ENCODE peak calls at places on chromosomes 6 and 20, in seven cellular contexts. One of them, this sample, is unnamed.

GRCh38 chr6:7991992-7992815 is 72.0 kb downstream of the BLOC1S5 start:
- DNase-seq in upper lobe of right lung: no peak
- DNase-seq in RWPE1: peak; percentile 53
- DNase-seq in stomach: no peak
- DNase-seq in dorsolateral prefrontal cortex: no peak
- DNase-seq in cardiac muscle cell: peak; percentile 94
- DNase-seq in CD8-positive, alpha-beta memory T cell: no peak
- DNase-seq in this sample: no peak

GRCh38 chr20:53149184-53149651 is 177.1 kb downstream of the TSHZ2 start:
- DNase-seq in dorsolateral prefrontal cortex: no peak
- DNase-seq in cardiac muscle cell: peak; percentile 14
- DNase-seq in upper lobe of right lung: no peak
- DNase-seq in CD8-positive, alpha-beta memory T cell: no peak
- DNase-seq in RWPE1: no peak
- DNase-seq in stomach: no peak
- DNase-seq in this sample: no peak

GRCh38 chr6:143592335-143592734 is 80.8 kb upstream of the FUCA2 start:
- DNase-seq in stomach: no peak
- DNase-seq in upper lobe of right lung: no peak
- DNase-seq in CD8-positive, alpha-beta memory T cell: no peak
- DNase-seq in RWPE1: peak; percentile 14
- DNase-seq in cardiac muscle cell: no peak
- DNase-seq in dorsolateral prefrontal cortex: no peak
- DNase-seq in this sample: no peak

GRCh38 chr20:49318430-49319203 is 40.8 kb upstream of the ZNFX1 start:
- DNase-seq in RWPE1: no peak
- DNase-seq in CD8-positive, alpha-beta memory T cell: peak; percentile 60
- DNase-seq in stomach: no peak
- DNase-seq in dorsolateral prefrontal cortex: no peak
- DNase-seq in upper lobe of right lung: no peak
- DNase-seq in cardiac muscle cell: no peak
- DNase-seq in this sample: no peak

GRCh38 chr20:10090588-10091166 is 55.9 kb downstream of the ANKEF1 start:
- DNase-seq in dorsolateral prefrontal cortex: peak; percentile 62
- DNase-seq in RWPE1: peak; percentile 64
- DNase-seq in cardiac muscle cell: peak; percentile 75
- DNase-seq in CD8-positive, alpha-beta memory T cell: no peak
- DNase-seq in stomach: peak; percentile 64
- DNase-seq in upper lobe of right lung: peak; percentile 65
- DNase-seq in this sample: no peak

GRCh38 chr6:46781478-46782378 is 11.5 kb upstream of the MEP1A start:
- DNase-seq in RWPE1: peak; percentile 39
- DNase-seq in stomach: peak; percentile 45
- DNase-seq in dorsolateral prefrontal cortex: peak; percentile 48
- DNase-seq in cardiac muscle cell: peak; percentile 76
- DNase-seq in CD8-positive, alpha-beta memory T cell: no peak
- DNase-seq in upper lobe of right lung: no peak
- DNase-seq in this sample: no peak

GRCh38 chr6:135537782-135538301 is 40.3 kb upstream of the AHI1 start:
- DNase-seq in stomach: no peak
- DNase-seq in CD8-positive, alpha-beta memory T cell: peak; percentile 63
- DNase-seq in upper lobe of right lung: no peak
- DNase-seq in dorsolateral prefrontal cortex: no peak
- DNase-seq in cardiac muscle cell: peak; percentile 75
- DNase-seq in RWPE1: peak; percentile 60
- DNase-seq in this sample: peak; percentile 57

GRCh38 chr20:37880726-37881591 is 22.0 kb upstream of the VSTM2L start:
- DNase-seq in stomach: peak; percentile 53
- DNase-seq in cardiac muscle cell: peak; percentile 44
- DNase-seq in CD8-positive, alpha-beta memory T cell: no peak
- DNase-seq in upper lobe of right lung: no peak
- DNase-seq in dorsolateral prefrontal cortex: no peak
- DNase-seq in RWPE1: no peak
- DNase-seq in this sample: no peak

GRCh38 chr20:25212242-25212641 is 16.7 kb downstream of the ENTPD6 start:
- DNase-seq in cardiac muscle cell: no peak
- DNase-seq in upper lobe of right lung: no peak
- DNase-seq in CD8-positive, alpha-beta memory T cell: peak; percentile 3
- DNase-seq in dorsolateral prefrontal cortex: no peak
- DNase-seq in RWPE1: no peak
- DNase-seq in stomach: peak; percentile 17
- DNase-seq in this sample: no peak

GRCh38 chr6:46772754-46773153 is 20.4 kb upstream of the MEP1A start:
- DNase-seq in dorsolateral prefrontal cortex: no peak
- DNase-seq in upper lobe of right lung: no peak
- DNase-seq in cardiac muscle cell: peak; percentile 12
- DNase-seq in stomach: no peak
- DNase-seq in CD8-positive, alpha-beta memory T cell: no peak
- DNase-seq in RWPE1: no peak
- DNase-seq in this sample: no peak

GRCh38 chr6:41970436-41970846 is 28.8 kb upstream of the CCND3 start:
- DNase-seq in cardiac muscle cell: peak; percentile 67
- DNase-seq in upper lobe of right lung: peak; percentile 73
- DNase-seq in dorsolateral prefrontal cortex: no peak
- DNase-seq in CD8-positive, alpha-beta memory T cell: no peak
- DNase-seq in RWPE1: peak; percentile 31
- DNase-seq in stomach: no peak
- DNase-seq in this sample: no peak

GRCh38 chr20:63527184-63527583 is 6.6 kb downstream of the PPDPF start:
- DNase-seq in RWPE1: no peak
- DNase-seq in stomach: no peak
- DNase-seq in CD8-positive, alpha-beta memory T cell: peak; percentile 42
- DNase-seq in upper lobe of right lung: no peak
- DNase-seq in cardiac muscle cell: no peak
- DNase-seq in dorsolateral prefrontal cortex: no peak
- DNase-seq in this sample: no peak

GRCh38 chr6:158086054-158086705 is 81.9 kb downstream of the SERAC1 start:
- DNase-seq in CD8-positive, alpha-beta memory T cell: no peak
- DNase-seq in cardiac muscle cell: peak; percentile 40
- DNase-seq in RWPE1: no peak
- DNase-seq in stomach: no peak
- DNase-seq in dorsolateral prefrontal cortex: no peak
- DNase-seq in upper lobe of right lung: no peak
- DNase-seq in this sample: no peak

GRCh38 chr6:42450314-42451145 is 1.2 kb downstream of the TRERF1 start:
- DNase-seq in stomach: no peak
- DNase-seq in CD8-positive, alpha-beta memory T cell: peak; percentile 51
- DNase-seq in RWPE1: peak; percentile 30
- DNase-seq in upper lobe of right lung: no peak
- DNase-seq in cardiac muscle cell: peak; percentile 41
- DNase-seq in dorsolateral prefrontal cortex: peak; percentile 40
- DNase-seq in this sample: no peak

GRCh38 chr6:144467153-144467762 is 182.1 kb downstream of the UTRN start:
- DNase-seq in CD8-positive, alpha-beta memory T cell: no peak
- DNase-seq in dorsolateral prefrontal cortex: no peak
- DNase-seq in stomach: no peak
- DNase-seq in cardiac muscle cell: no peak
- DNase-seq in RWPE1: peak; percentile 8
- DNase-seq in upper lobe of right lung: no peak
- DNase-seq in this sample: no peak

GRCh38 chr6:20875369-20875963 is 341.2 kb downstream of the CDKAL1 start:
- DNase-seq in stomach: no peak
- DNase-seq in cardiac muscle cell: peak; percentile 74
- DNase-seq in RWPE1: peak; percentile 24
- DNase-seq in CD8-positive, alpha-beta memory T cell: no peak
- DNase-seq in upper lobe of right lung: no peak
- DNase-seq in dorsolateral prefrontal cortex: no peak
- DNase-seq in this sample: no peak

GRCh38 chr6:17381429-17382147 is 11.8 kb upstream of the CAP2 start:
- DNase-seq in cardiac muscle cell: peak; percentile 85
- DNase-seq in dorsolateral prefrontal cortex: peak; percentile 4
- DNase-seq in upper lobe of right lung: no peak
- DNase-seq in RWPE1: no peak
- DNase-seq in CD8-positive, alpha-beta memory T cell: no peak
- DNase-seq in stomach: no peak
- DNase-seq in this sample: no peak

GRCh38 chr20:53839423-53840176 is 230.8 kb downstream of the BCAS1 start:
- DNase-seq in CD8-positive, alpha-beta memory T cell: peak; percentile 86
- DNase-seq in dorsolateral prefrontal cortex: no peak
- DNase-seq in stomach: peak; percentile 52
- DNase-seq in RWPE1: no peak
- DNase-seq in upper lobe of right lung: no peak
- DNase-seq in cardiac muscle cell: no peak
- DNase-seq in this sample: no peak

GRCh38 chr6:69936674-69937363 is 70.5 kb downstream of the COL19A1 start:
- DNase-seq in stomach: no peak
- DNase-seq in RWPE1: no peak
- DNase-seq in upper lobe of right lung: no peak
- DNase-seq in dorsolateral prefrontal cortex: peak; percentile 23
- DNase-seq in CD8-positive, alpha-beta memory T cell: no peak
- DNase-seq in cardiac muscle cell: peak; percentile 15
- DNase-seq in this sample: peak; percentile 8

DNA sequence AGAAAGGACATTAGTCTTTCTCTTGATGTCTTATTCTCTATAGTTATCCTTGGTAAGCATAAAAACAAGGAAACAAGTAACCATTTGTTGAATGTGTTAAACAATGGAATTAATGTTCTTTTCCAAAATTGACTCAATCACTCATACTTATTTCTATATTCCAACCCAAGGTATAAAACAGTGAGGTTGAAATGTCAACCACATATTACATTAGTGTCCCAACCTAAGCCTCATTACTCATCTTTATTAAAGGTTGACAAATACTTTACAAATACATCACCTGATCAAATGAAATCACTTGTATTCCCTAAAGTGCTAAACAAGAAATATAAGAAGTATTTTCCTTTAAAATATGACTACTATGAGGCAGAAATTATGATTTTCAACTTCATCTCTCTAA is 100.5 kb downstream of the ASCC3 start:
- DNase-seq in CD8-positive, alpha-beta memory T cell: no peak
- DNase-seq in upper lobe of right lung: no peak
- DNase-seq in cardiac muscle cell: no peak
- DNase-seq in dorsolateral prefrontal cortex: no peak
- DNase-seq in stomach: no peak
- DNase-seq in RWPE1: peak; percentile 1
- DNase-seq in this sample: no peak
- H3K27ac ChIP-seq in CD8-positive, alpha-beta memory T cell: no peak overlapping the region
- H3K27ac ChIP-seq in upper lobe of right lung: no peak overlapping the region
- H3K27ac ChIP-seq in cardiac muscle cell: no peak overlapping the region
- H3K27ac ChIP-seq in dorsolateral prefrontal cortex: no peak overlapping the region
- H3K27ac ChIP-seq in stomach: no peak overlapping the region
- H3K27ac ChIP-seq in RWPE1: no peak overlapping the region
- H3K27ac ChIP-seq in this sample: peak overlapping the region; percentile 46

GRCh38 chr20:1816384-1817381 is 78.5 kb upstream of the SIRPA start:
- DNase-seq in dorsolateral prefrontal cortex: peak; percentile 41
- DNase-seq in stomach: no peak
- DNase-seq in upper lobe of right lung: no peak
- DNase-seq in cardiac muscle cell: peak; percentile 56
- DNase-seq in CD8-positive, alpha-beta memory T cell: no peak
- DNase-seq in RWPE1: peak; percentile 83
- DNase-seq in this sample: no peak
- H3K27ac ChIP-seq in dorsolateral prefrontal cortex: peak overlapping the region; percentile 99
- H3K27ac ChIP-seq in stomach: no peak overlapping the region
- H3K27ac ChIP-seq in upper lobe of right lung: no peak overlapping the region
- H3K27ac ChIP-seq in cardiac muscle cell: no peak overlapping the region
- H3K27ac ChIP-seq in CD8-positive, alpha-beta memory T cell: no peak overlapping the region
- H3K27ac ChIP-seq in RWPE1: peak overlapping the region; percentile 77
- H3K27ac ChIP-seq in this sample: peak overlapping the region; percentile 69

GRCh38 chr6:56551409-56552120 is 91.1 kb downstream of the DST start:
- DNase-seq in upper lobe of right lung: no peak
- DNase-seq in cardiac muscle cell: no peak
- DNase-seq in dorsolateral prefrontal cortex: no peak
- DNase-seq in stomach: no peak
- DNase-seq in CD8-positive, alpha-beta memory T cell: no peak
- DNase-seq in RWPE1: no peak
- DNase-seq in this sample: no peak

GRCh38 chr6:56550307-56550706 is 92.4 kb downstream of the DST start:
- DNase-seq in CD8-positive, alpha-beta memory T cell: no peak
- DNase-seq in cardiac muscle cell: peak; percentile 34
- DNase-seq in RWPE1: no peak
- DNase-seq in dorsolateral prefrontal cortex: no peak
- DNase-seq in upper lobe of right lung: no peak
- DNase-seq in stomach: no peak
- DNase-seq in this sample: no peak

GRCh38 chr6:56547687-56548086 is 95.0 kb downstream of the DST start:
- DNase-seq in upper lobe of right lung: no peak
- DNase-seq in stomach: no peak
- DNase-seq in RWPE1: no peak
- DNase-seq in CD8-positive, alpha-beta memory T cell: no peak
- DNase-seq in dorsolateral prefrontal cortex: no peak
- DNase-seq in cardiac muscle cell: no peak
- DNase-seq in this sample: no peak

GRCh38 chr6:56552212-56553130 is 90.2 kb downstream of the DST start:
- DNase-seq in RWPE1: no peak
- DNase-seq in upper lobe of right lung: no peak
- DNase-seq in CD8-positive, alpha-beta memory T cell: no peak
- DNase-seq in dorsolateral prefrontal cortex: no peak
- DNase-seq in cardiac muscle cell: peak; percentile 14
- DNase-seq in stomach: no peak
- DNase-seq in this sample: no peak

DNA sequence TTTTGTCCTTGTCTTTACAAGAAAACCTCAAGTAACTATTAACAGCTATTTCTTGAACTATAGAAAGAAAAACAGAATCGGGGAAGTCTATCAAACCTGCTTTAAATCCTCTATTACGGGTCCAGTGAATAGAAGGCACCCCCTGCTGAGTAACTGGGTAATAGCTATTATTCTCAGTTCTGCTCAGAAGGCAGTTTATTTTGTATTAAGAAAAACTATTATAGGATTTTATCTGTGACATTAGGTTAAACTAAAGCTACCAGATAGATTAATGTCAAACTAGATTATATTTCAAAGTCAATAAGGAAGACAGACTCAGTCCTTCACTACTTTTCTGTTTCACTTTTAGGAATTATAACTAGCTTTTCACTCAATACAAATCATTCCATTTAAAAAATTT is 93.7 kb downstream of the DST start:
- DNase-seq in RWPE1: no peak
- DNase-seq in stomach: no peak
- DNase-seq in CD8-positive, alpha-beta memory T cell: no peak
- DNase-seq in cardiac muscle cell: peak; percentile 25
- DNase-seq in dorsolateral prefrontal cortex: no peak
- DNase-seq in upper lobe of right lung: no peak
- DNase-seq in this sample: no peak
- H3K27ac ChIP-seq in RWPE1: no peak overlapping the region
- H3K27ac ChIP-seq in stomach: no peak overlapping the region
- H3K27ac ChIP-seq in CD8-positive, alpha-beta memory T cell: no peak overlapping the region
- H3K27ac ChIP-seq in cardiac muscle cell: no peak overlapping the region
- H3K27ac ChIP-seq in dorsolateral prefrontal cortex: peak overlapping the region; percentile 35
- H3K27ac ChIP-seq in upper lobe of right lung: peak overlapping the region; percentile 37
- H3K27ac ChIP-seq in this sample: no peak overlapping the region

GRCh38 chr6:92806254-92806653 is 613.1 kb downstream of the EPHA7 start:
- DNase-seq in CD8-positive, alpha-beta memory T cell: no peak
- DNase-seq in stomach: no peak
- DNase-seq in RWPE1: no peak
- DNase-seq in cardiac muscle cell: no peak
- DNase-seq in upper lobe of right lung: no peak
- DNase-seq in dorsolateral prefrontal cortex: no peak
- DNase-seq in this sample: no peak

DNA sequence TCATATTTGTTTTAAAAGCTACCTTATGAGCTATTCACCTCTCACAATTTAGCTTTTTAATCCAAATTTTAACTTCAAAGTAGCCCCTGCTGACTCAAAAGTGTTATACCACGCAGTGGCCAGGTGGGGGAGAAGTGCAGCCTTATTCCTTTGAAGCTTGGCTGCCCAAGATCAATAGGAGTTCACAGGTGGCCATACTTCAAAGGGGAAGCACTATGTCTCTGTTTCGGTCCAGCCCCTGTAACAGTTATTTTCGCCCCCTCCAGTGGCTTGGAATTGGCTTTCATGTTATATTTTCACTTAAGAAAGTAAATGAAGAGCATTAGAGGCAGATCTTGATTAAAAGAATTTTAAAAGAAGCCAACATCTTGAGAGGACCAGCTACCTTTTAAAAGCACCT is 608.4 kb downstream of the EPHA7 start:
- DNase-seq in cardiac muscle cell: peak; percentile 49
- DNase-seq in RWPE1: peak; percentile 31
- DNase-seq in dorsolateral prefrontal cortex: no peak
- DNase-seq in stomach: no peak
- DNase-seq in upper lobe of right lung: no peak
- DNase-seq in CD8-positive, alpha-beta memory T cell: no peak
- DNase-seq in this sample: no peak
- H3K27ac ChIP-seq in cardiac muscle cell: no peak overlapping the region
- H3K27ac ChIP-seq in RWPE1: no peak overlapping the region
- H3K27ac ChIP-seq in dorsolateral prefrontal cortex: no peak overlapping the region
- H3K27ac ChIP-seq in stomach: no peak overlapping the region
- H3K27ac ChIP-seq in upper lobe of right lung: no peak overlapping the region
- H3K27ac ChIP-seq in CD8-positive, alpha-beta memory T cell: no peak overlapping the region
- H3K27ac ChIP-seq in this sample: no peak overlapping the region

This sample was measured in epithelial cell of prostate.